ENCODE peak calls at places on chromosomes 13 and 19, in ten cellular contexts. N is endothelial cell, J is PC-3, T is uterus, F is fibroblast of the aortic adventitia, G is fibroblast of lung, C is GM12865, O is OCI-LY7, U is pancreas, Y is upper lobe of left lung. I is an unnamed sample.
A peak's percentile ranks its signal among the peaks of the same experiment; 100 is the strongest.

GRCh38 chr19:19835560-19836038 is 14.0 kb upstream of the ZNF506 start:
- DNase-seq in O (no peak), J (no peak), Y (no peak), T (no peak), C (no peak), G (no peak), U (no peak), N (no peak), F (no peak), I (no peak)

GRCh38 chr13:44259045-44260042 is 114.3 kb upstream of the SERP2 start:
- DNase-seq in C (peak; percentile 89), Y (peak; percentile 73), O (peak; percentile 67), J (peak; percentile 54), N (no peak), T (no peak), U (peak; percentile 37), F (peak; percentile 34), G (peak; percentile 76), I (no peak)

GRCh38 chr19:29188704-29189375 is 24.1 kb downstream of the UQCRFS1 start:
- DNase-seq in G (no peak), Y (no peak), O (no peak), T (no peak), U (no peak), N (no peak), F (peak; percentile 50), J (no peak), C (no peak), I (no peak)

GRCh38 chr19:39661565-39661964 is 5.9 kb downstream of the LGALS16 start:
- DNase-seq in U (no peak), Y (no peak), G (no peak), N (no peak), J (no peak), F (no peak), T (no peak), C (no peak), O (no peak), I (no peak)

GRCh38 chr19:39110263-39110967 is 15.2 kb upstream of the PAK4 start:
- DNase-seq in Y (peak; percentile 66), G (no peak), N (peak; percentile 63), U (peak; percentile 52), C (peak; percentile 55), O (peak; percentile 68), J (peak; percentile 61), T (peak; percentile 49), F (peak; percentile 39), I (no peak)

GRCh38 chr13:80168089-80168850 is 172.7 kb downstream of the SPRY2 start:
- DNase-seq in C (no peak), Y (no peak), N (no peak), O (no peak), F (peak; percentile 31), T (no peak), G (peak; percentile 45), U (no peak), J (no peak), I (no peak)

GRCh38 chr19:38617283-38617763 is 430 bp downstream of the MAP4K1 start:
- DNase-seq in O (peak; percentile 59), U (no peak), Y (no peak), J (no peak), C (peak; percentile 51), G (no peak), N (no peak), T (no peak), F (no peak), I (no peak)

GRCh38 chr13:29160862-29161261 is 340.7 kb downstream of the MTUS2 start:
- DNase-seq in Y (no peak), U (no peak), O (no peak), N (no peak), T (no peak), J (no peak), F (no peak), C (no peak), G (no peak), I (no peak)

GRCh38 chr13:38496956-38497355 is 147.3 kb downstream of the UFM1 start:
- DNase-seq in C (no peak), U (no peak), Y (no peak), O (no peak), N (no peak), G (no peak), J (no peak), F (no peak), T (no peak), I (no peak)

GRCh38 chr13:27663947-27664346 is 42.3 kb downstream of the POLR1D start:
- DNase-seq in U (no peak), C (no peak), T (no peak), J (no peak), F (no peak), G (no peak), N (no peak), O (no peak), Y (no peak), I (no peak)

GRCh38 chr13:67736646-67737420 is 506.7 kb upstream of the PCDH9 start:
- DNase-seq in Y (no peak), N (peak; percentile 53), C (peak; percentile 1), O (peak; percentile 1), G (peak; percentile 92), U (no peak), F (peak; percentile 13), T (no peak), J (peak; percentile 25), I (no peak)

GRCh38 chr13:108346376-108346775 is 76.9 kb downstream of the TNFSF13B start:
- DNase-seq in Y (no peak), C (no peak), G (no peak), O (no peak), N (no peak), U (no peak), J (no peak), T (no peak), F (no peak), I (no peak)

GRCh38 chr13:43838909-43839308 is 40.6 kb downstream of the CCDC122 start:
- DNase-seq in U (no peak), J (no peak), Y (no peak), G (peak; percentile 86), C (no peak), F (peak; percentile 93), T (no peak), O (no peak), N (no peak), I (no peak)

GRCh38 chr19:55454787-55455243 is 6.6 kb downstream of the ISOC2 start:
- DNase-seq in Y (no peak), O (peak; percentile 58), F (no peak), J (peak; percentile 68), N (peak; percentile 71), U (no peak), G (no peak), C (peak; percentile 59), T (no peak), I (no peak)

DNA sequence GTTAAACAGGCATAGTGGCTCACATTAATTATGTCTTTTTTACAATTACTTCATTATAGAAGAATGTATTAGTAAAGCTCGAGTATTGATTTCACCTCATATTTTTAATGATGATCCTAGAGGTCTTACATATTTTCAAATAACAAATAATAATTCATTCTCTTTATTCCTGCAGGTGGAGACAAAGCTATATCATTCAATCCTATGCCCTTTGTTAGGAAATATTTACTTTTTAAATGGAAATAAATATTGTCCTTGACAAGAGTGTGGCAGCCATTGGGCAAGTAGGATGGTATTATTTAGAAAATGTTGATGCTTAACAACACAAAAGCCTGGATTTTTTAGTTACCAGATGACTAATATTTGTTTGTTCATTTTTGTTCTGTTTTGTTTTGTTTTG is 127.6 kb downstream of the COG6 start:
- DNase-seq in N (no peak), F (peak; percentile 46), T (no peak), U (no peak), G (no peak), Y (no peak), O (peak; percentile 24), J (peak; percentile 43), C (no peak), I (no peak)
- TF ChIP-seq CTCF in N (no peak), F (no peak), T (no peak), U (no peak), G (no peak), Y (no peak), O (peak; percentile 73), J (peak; percentile 53), C (no peak), I (peak; percentile 36)

GRCh38 chr19:42919757-42920079 is 2.0 kb upstream of the PSG6 start:
- DNase-seq in C (no peak), Y (no peak), O (no peak), U (no peak), F (no peak), N (no peak), J (no peak), T (no peak), G (no peak), I (no peak)
- TF ChIP-seq CTCF in C (no peak), Y (no peak), O (peak; percentile 62), U (no peak), F (no peak), N (no peak), J (no peak), T (no peak), G (no peak), I (no peak)

GRCh38 chr13:20058476-20058875 is 99.9 kb downstream of the ZMYM2 start:
- DNase-seq in T (no peak), N (no peak), C (no peak), O (no peak), G (no peak), U (no peak), Y (no peak), F (no peak), J (no peak), I (no peak)

GRCh38 chr13:20057214-20057613 is 98.7 kb downstream of the ZMYM2 start:
- DNase-seq in U (no peak), F (no peak), G (no peak), J (no peak), T (no peak), O (no peak), N (no peak), Y (no peak), C (no peak), I (no peak)

GRCh38 chr13:20053891-20054290 is 95.4 kb downstream of the ZMYM2 start:
- DNase-seq in G (no peak), C (no peak), J (no peak), T (no peak), U (no peak), N (no peak), Y (no peak), F (no peak), O (no peak), I (no peak)

GRCh38 chr13:20054586-20054985 is 96.1 kb downstream of the ZMYM2 start:
- DNase-seq in G (no peak), T (no peak), Y (no peak), C (no peak), U (no peak), N (no peak), F (no peak), O (no peak), J (no peak), I (no peak)

DNA sequence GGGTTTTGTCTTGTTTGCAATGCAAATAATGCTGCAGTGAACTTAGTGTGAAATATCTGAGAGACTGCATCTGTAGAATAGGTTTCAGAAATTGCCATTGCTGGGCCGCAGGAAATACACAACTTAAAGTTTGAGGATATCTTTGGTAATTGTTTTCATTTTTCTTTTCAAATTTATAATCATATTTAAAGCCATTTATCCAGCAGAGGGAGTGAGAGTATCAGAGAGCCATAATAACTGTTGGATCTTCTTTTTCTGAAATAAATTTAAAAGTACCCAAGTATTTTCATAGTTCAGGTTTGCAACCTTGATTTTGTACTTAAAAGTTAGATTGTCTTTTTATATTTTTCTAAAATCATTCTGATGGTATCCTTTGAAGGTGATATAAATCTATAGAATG is 99.4 kb downstream of the ZMYM2 start:
- DNase-seq in G (no peak), C (no peak), F (peak; percentile 8), Y (no peak), J (peak; percentile 7), O (no peak), U (no peak), T (no peak), N (no peak), I (no peak)
- TF ChIP-seq CTCF in G (peak; percentile 26), C (no peak), F (peak; percentile 31), Y (no peak), J (peak; percentile 44), O (peak; percentile 37), U (no peak), T (no peak), N (no peak), I (peak; percentile 14)

GRCh38 chr13:24680258-24680920 is at the start of gene ATP12A:
- DNase-seq in Y (peak; percentile 41), F (no peak), U (peak; percentile 24), O (no peak), C (peak; percentile 16), J (no peak), G (no peak), N (peak; percentile 47), T (no peak), I (no peak)
- TF ChIP-seq CTCF in Y (no peak), F (no peak), U (no peak), O (peak; percentile 35), C (no peak), J (no peak), G (no peak), N (peak; percentile 41), T (no peak), I (peak; percentile 51)

I was measured in type B pancreatic cell.